ENCODE peak calls at places on chromosomes 2 and 18, in seven cellular contexts. U is CD4-positive, alpha-beta T cell; H is glutamatergic neuron; O is H9; L is cardiac muscle cell; N is A549; K is BE2C. C is an unnamed sample.

GRCh38 chr2:15040429-15041084 is 408.0 kb downstream of the LRATD1 start:
- DNase-seq in O (no peak), N (no peak), U (no peak), H (no peak), K (no peak), L (no peak), C (no peak)

GRCh38 chr18:37654711-37655369 is 89.2 kb upstream of the CELF4 start:
- DNase-seq in K (no peak), N (no peak), O (no peak), H (no peak), U (no peak), L (no peak), C (no peak)

GRCh38 chr2:46381263-46381849 is 84.1 kb downstream of the EPAS1 start:
- DNase-seq in H (no peak), K (no peak), N (no peak), L (no peak), O (peak), U (no peak), C (peak)

GRCh38 chr2:62705859-62706720 is 577 bp downstream of the EHBP1 start:
- DNase-seq in H (peak), K (peak), U (peak), L (peak), N (peak), O (peak), C (peak)

GRCh38 chr18:35641916-35642315 is 60.4 kb downstream of the GALNT1 start:
- DNase-seq in L (peak), N (no peak), H (no peak), U (no peak), O (no peak), K (no peak), C (no peak)

GRCh38 chr2:18149660-18150246 is 271.3 kb downstream of the KCNS3 start:
- DNase-seq in L (peak), N (peak), H (no peak), U (no peak), K (no peak), O (no peak), C (no peak)

GRCh38 chr2:214904176-214904575 is 94.7 kb upstream of the BARD1 start:
- DNase-seq in L (no peak), O (no peak), K (no peak), U (no peak), N (no peak), H (no peak), C (no peak)

GRCh38 chr2:241350878-241351639 is 5.0 kb upstream of the FARP2 start:
- DNase-seq in H (no peak), O (no peak), N (peak), U (no peak), L (no peak), K (no peak), C (no peak)

GRCh38 chr2:112749755-112750559 is 14.5 kb downstream of the CKAP2L start:
- DNase-seq in H (peak), K (peak), N (peak), L (peak), U (peak), O (peak), C (peak)

GRCh38 chr2:107772380-107772779 is 54.3 kb upstream of the RGPD4 start:
- DNase-seq in H (no peak), L (no peak), K (no peak), O (no peak), N (no peak), U (no peak), C (no peak)

GRCh38 chr2:90069290-90069894 is 1377.9 kb downstream of the RPIA start:
- DNase-seq in L (peak), N (peak), K (peak), O (no peak), H (peak), U (no peak), C (no peak)

GRCh38 chr2:15359716-15360531 is 201.2 kb downstream of the NBAS start:
- DNase-seq in K (no peak), L (peak), U (no peak), H (no peak), O (no peak), N (peak), C (no peak)

GRCh38 chr2:157901325-157901724 is 25.2 kb upstream of the ACVR1 start:
- DNase-seq in H (no peak), K (no peak), O (no peak), L (no peak), U (no peak), N (no peak), C (no peak)

GRCh38 chr2:198731842-198732421 is 725.8 kb downstream of the SATB2 start:
- DNase-seq in O (no peak), K (no peak), N (no peak), L (no peak), H (no peak), U (no peak), C (no peak)

GRCh38 chr2:98448441-98449145 is 3.9 kb downstream of the INPP4A start:
- DNase-seq in H (no peak), U (no peak), L (no peak), O (no peak), K (no peak), N (no peak), C (no peak)

GRCh38 chr2:173402405-173402974 is 47.8 kb downstream of the CDCA7 start:
- DNase-seq in N (peak), K (peak), L (peak), O (peak), H (peak), U (peak), C (peak)

GRCh38 chr2:227799202-227799601 is 14.4 kb upstream of the CCL20 start:
- DNase-seq in N (no peak), U (no peak), H (no peak), K (no peak), O (no peak), L (no peak), C (no peak)

GRCh38 chr18:50559750-50560680 is at the start of gene MAPK4:
- DNase-seq in L (peak), K (no peak), H (peak), N (no peak), O (peak), U (peak), C (peak)

GRCh38 chr2:157093666-157094065 is 163.8 kb upstream of the GALNT5 start:
- DNase-seq in N (no peak), L (no peak), K (no peak), U (no peak), H (no peak), O (no peak), C (no peak)

GRCh38 chr2:225937625-225938024 is 538.1 kb downstream of the NYAP2 start:
- DNase-seq in N (no peak), O (no peak), L (peak), U (no peak), H (no peak), K (no peak), C (no peak)

GRCh38 chr2:169082995-169083394 is 13.6 kb downstream of the DHRS9 start:
- DNase-seq in O (no peak), L (no peak), U (no peak), H (no peak), N (no peak), K (no peak), C (no peak)

GRCh38 chr2:1742680-1743395 is 1.5 kb downstream of the PXDN start:
- DNase-seq in N (peak), O (peak), H (peak), L (peak), U (peak), K (peak), C (peak)

GRCh38 chr2:131034122-131035051 is 58.9 kb downstream of the FAM168B start:
- DNase-seq in H (peak), L (peak), U (no peak), N (no peak), K (peak), O (no peak), C (peak)

GRCh38 chr2:187520121-187520624 is 34.1 kb downstream of the TFPI start:
- DNase-seq in H (no peak), L (no peak), N (no peak), O (no peak), U (no peak), K (no peak), C (no peak)

GRCh38 chr18:69102959-69103358 is 297.7 kb upstream of the DOK6 start:
- DNase-seq in U (no peak), L (peak), N (no peak), H (no peak), K (no peak), O (no peak), C (no peak)

GRCh38 chr2:169105433-169105832 is 36.1 kb downstream of the DHRS9 start:
- DNase-seq in L (no peak), O (no peak), H (no peak), K (no peak), U (no peak), N (no peak), C (no peak)

GRCh38 chr2:197208029-197208428 is 102.6 kb downstream of the ANKRD44 start:
- DNase-seq in K (no peak), U (no peak), O (no peak), H (no peak), N (no peak), L (no peak), C (no peak)

GRCh38 chr2:197207106-197207505 is 103.5 kb downstream of the ANKRD44 start:
- DNase-seq in N (no peak), K (no peak), O (no peak), H (no peak), U (no peak), L (no peak), C (no peak)

GRCh38 chr2:197207608-197208007 is 103.0 kb downstream of the ANKRD44 start:
- DNase-seq in L (no peak), U (no peak), O (no peak), K (no peak), H (no peak), N (no peak), C (no peak)

GRCh38 chr2:197204855-197205254 is 105.7 kb downstream of the ANKRD44 start:
- DNase-seq in L (peak), U (no peak), K (no peak), H (no peak), O (no peak), N (no peak), C (no peak)

GRCh38 chr2:197205590-197206215 is 104.9 kb downstream of the ANKRD44 start:
- DNase-seq in O (no peak), K (no peak), H (no peak), N (no peak), L (no peak), U (peak), C (no peak)
- TF ChIP-seq CTCF in O (no peak), K (no peak), H (no peak), N (no peak), L (no peak), U (no peak), C (no peak)

GRCh38 chr2:31430439-31431165 is 16.1 kb upstream of the XDH start:
- DNase-seq in U (no peak), O (no peak), L (no peak), K (no peak), N (no peak), H (no peak), C (no peak)

GRCh38 chr2:31429759-31430438 is 15.4 kb upstream of the XDH start:
- DNase-seq in K (no peak), U (peak), O (no peak), L (no peak), H (no peak), N (peak), C (no peak)

GRCh38 chr2:31433541-31433940 is 19.0 kb upstream of the XDH start:
- DNase-seq in H (no peak), L (no peak), O (no peak), N (no peak), K (no peak), U (no peak), C (no peak)

GRCh38 chr2:31440764-31441163 is 26.2 kb upstream of the XDH start:
- DNase-seq in O (no peak), H (no peak), N (peak), K (no peak), U (no peak), L (peak), C (no peak)

DNA sequence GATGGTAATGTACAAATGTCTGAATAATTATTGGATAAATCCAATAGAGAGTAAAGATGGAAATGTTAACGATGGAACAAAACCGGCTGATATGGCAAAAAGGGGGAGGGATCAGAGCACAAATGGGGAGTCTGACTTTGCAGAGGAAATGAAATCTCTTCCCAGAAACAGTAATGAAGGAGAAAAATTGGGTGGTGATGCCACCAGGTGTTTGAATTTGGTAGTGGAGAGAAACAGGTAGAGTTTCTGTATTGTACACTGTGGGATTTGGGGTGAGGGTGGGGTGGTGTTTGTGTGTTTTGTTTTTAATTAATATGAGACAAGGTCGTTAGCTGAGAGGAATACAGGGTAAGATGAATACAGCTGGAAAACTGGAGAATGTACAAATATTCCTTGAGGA is 20.4 kb upstream of the XDH start:
- DNase-seq in K (no peak), L (peak), H (no peak), U (no peak), N (peak), O (no peak), C (no peak)
- TF ChIP-seq CTCF in K (no peak), L (peak), H (no peak), U (no peak), N (peak), O (peak), C (no peak)

DNA sequence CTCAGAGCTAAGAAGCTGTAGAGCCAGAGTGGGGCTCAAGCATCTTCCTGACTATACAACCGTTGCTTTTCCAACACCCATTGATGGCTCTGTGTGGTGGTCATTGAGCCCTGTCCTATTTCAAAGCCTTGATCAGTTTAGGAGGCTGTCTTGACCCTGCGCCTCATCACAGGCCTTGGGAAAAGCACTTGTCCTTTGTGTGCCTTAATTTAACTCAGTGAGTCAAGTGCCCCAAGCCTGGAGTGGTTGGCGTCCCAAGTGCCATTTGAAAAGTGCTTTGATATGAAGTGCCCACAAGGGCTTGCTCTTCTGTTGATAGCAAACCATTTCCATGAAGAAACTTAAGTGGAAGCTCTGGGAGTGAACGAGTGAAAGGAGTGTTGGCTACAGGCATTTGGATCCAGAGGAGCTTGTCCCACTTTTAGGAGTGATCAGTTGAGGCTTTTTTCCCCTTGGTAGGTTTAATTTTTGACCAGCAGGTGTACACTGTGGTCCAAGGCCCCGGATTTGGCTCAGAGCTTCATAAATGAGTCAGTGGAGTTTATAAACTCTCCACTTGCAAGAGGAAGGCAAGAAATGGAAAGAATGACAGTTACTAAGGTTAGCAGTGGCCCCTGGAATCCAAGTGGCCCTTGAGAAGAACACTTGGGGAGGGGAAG is 50.3 kb downstream of the ACTR2 start:
- DNase-seq in K (no peak), U (no peak), O (no peak), H (no peak), L (no peak), N (no peak), C (no peak)
- TF ChIP-seq CTCF in K (no peak), U (no peak), O (no peak), H (no peak), L (no peak), N (no peak), C (no peak)

GRCh38 chr2:144511945-144512344 is 8.0 kb downstream of the ZEB2 start:
- DNase-seq in O (no peak), N (no peak), L (no peak), U (no peak), H (no peak), K (no peak), C (no peak)
- TF ChIP-seq CTCF in O (no peak), N (no peak), L (no peak), U (no peak), H (no peak), K (no peak), C (no peak)